ENCODE peak calls at places on chromosomes 5 and 9, in eight cellular contexts. One of them, this sample, is unnamed.

GRCh38 chr5:134226441-134227192 is 744 bp upstream of the PPP2CA start:
- DNase-seq in ovary: no peak
- DNase-seq in psoas muscle: no peak
- DNase-seq in heart left ventricle: no peak
- DNase-seq in right lobe of liver: no peak
- DNase-seq in CD8-positive, alpha-beta T cell: peak; percentile 93
- DNase-seq in fibroblast of lung: peak; percentile 39
- DNase-seq in cardiac muscle cell: no peak
- DNase-seq in this sample: no peak

GRCh38 chr9:133262226-133262625 is 12.8 kb downstream of the ABO start:
- DNase-seq in ovary: no peak
- DNase-seq in psoas muscle: no peak
- DNase-seq in heart left ventricle: no peak
- DNase-seq in right lobe of liver: no peak
- DNase-seq in CD8-positive, alpha-beta T cell: no peak
- DNase-seq in fibroblast of lung: no peak
- DNase-seq in cardiac muscle cell: no peak
- DNase-seq in this sample: no peak

GRCh38 chr5:116130471-116130870 is 45.6 kb downstream of the COMMD10 start:
- DNase-seq in ovary: no peak
- DNase-seq in psoas muscle: no peak
- DNase-seq in heart left ventricle: no peak
- DNase-seq in right lobe of liver: no peak
- DNase-seq in CD8-positive, alpha-beta T cell: no peak
- DNase-seq in fibroblast of lung: peak; percentile 11
- DNase-seq in cardiac muscle cell: peak; percentile 37
- DNase-seq in this sample: no peak

GRCh38 chr5:154415114-154415513 is 30.7 kb upstream of the SAP30L start:
- DNase-seq in ovary: no peak
- DNase-seq in psoas muscle: no peak
- DNase-seq in heart left ventricle: no peak
- DNase-seq in right lobe of liver: no peak
- DNase-seq in CD8-positive, alpha-beta T cell: no peak
- DNase-seq in fibroblast of lung: no peak
- DNase-seq in cardiac muscle cell: no peak
- DNase-seq in this sample: no peak

GRCh38 chr5:76960004-76960625 is 7.3 kb downstream of the CRHBP start:
- DNase-seq in ovary: no peak
- DNase-seq in psoas muscle: no peak
- DNase-seq in heart left ventricle: no peak
- DNase-seq in right lobe of liver: no peak
- DNase-seq in CD8-positive, alpha-beta T cell: no peak
- DNase-seq in fibroblast of lung: no peak
- DNase-seq in cardiac muscle cell: peak; percentile 30
- DNase-seq in this sample: no peak

GRCh38 chr9:108811944-108812343 is 43.8 kb downstream of the ACTL7B start:
- DNase-seq in ovary: no peak
- DNase-seq in psoas muscle: no peak
- DNase-seq in heart left ventricle: no peak
- DNase-seq in right lobe of liver: no peak
- DNase-seq in CD8-positive, alpha-beta T cell: no peak
- DNase-seq in fibroblast of lung: no peak
- DNase-seq in cardiac muscle cell: no peak
- DNase-seq in this sample: no peak

GRCh38 chr9:115944166-115944948 is 209.2 kb upstream of the PAPPA start:
- DNase-seq in ovary: peak; percentile 53
- DNase-seq in psoas muscle: peak; percentile 82
- DNase-seq in heart left ventricle: peak; percentile 53
- DNase-seq in right lobe of liver: peak; percentile 65
- DNase-seq in CD8-positive, alpha-beta T cell: no peak
- DNase-seq in fibroblast of lung: peak; percentile 100
- DNase-seq in cardiac muscle cell: peak; percentile 100
- DNase-seq in this sample: peak; percentile 75

GRCh38 chr5:181138258-181138657 is 7.3 kb upstream of the OR2V1 start:
- DNase-seq in ovary: no peak
- DNase-seq in psoas muscle: no peak
- DNase-seq in heart left ventricle: no peak
- DNase-seq in right lobe of liver: no peak
- DNase-seq in CD8-positive, alpha-beta T cell: no peak
- DNase-seq in fibroblast of lung: no peak
- DNase-seq in cardiac muscle cell: no peak
- DNase-seq in this sample: no peak

GRCh38 chr5:111603446-111603827 is 91.1 kb upstream of the STARD4 start:
- DNase-seq in ovary: no peak
- DNase-seq in psoas muscle: no peak
- DNase-seq in heart left ventricle: no peak
- DNase-seq in right lobe of liver: no peak
- DNase-seq in CD8-positive, alpha-beta T cell: no peak
- DNase-seq in fibroblast of lung: peak; percentile 62
- DNase-seq in cardiac muscle cell: peak; percentile 77
- DNase-seq in this sample: no peak

GRCh38 chr5:158164648-158165047 is 305.7 kb upstream of the CLINT1 start:
- DNase-seq in ovary: no peak
- DNase-seq in psoas muscle: no peak
- DNase-seq in heart left ventricle: no peak
- DNase-seq in right lobe of liver: no peak
- DNase-seq in CD8-positive, alpha-beta T cell: no peak
- DNase-seq in fibroblast of lung: no peak
- DNase-seq in cardiac muscle cell: no peak
- DNase-seq in this sample: no peak

GRCh38 chr5:71895546-71895945 is 176.5 kb downstream of the CARTPT start:
- DNase-seq in ovary: no peak
- DNase-seq in psoas muscle: no peak
- DNase-seq in heart left ventricle: no peak
- DNase-seq in right lobe of liver: no peak
- DNase-seq in CD8-positive, alpha-beta T cell: no peak
- DNase-seq in fibroblast of lung: no peak
- DNase-seq in cardiac muscle cell: no peak
- DNase-seq in this sample: no peak

GRCh38 chr5:179294891-179295777 is 50.1 kb downstream of the ADAMTS2 start:
- DNase-seq in ovary: peak; percentile 18
- DNase-seq in psoas muscle: peak; percentile 35
- DNase-seq in heart left ventricle: no peak
- DNase-seq in right lobe of liver: no peak
- DNase-seq in CD8-positive, alpha-beta T cell: no peak
- DNase-seq in fibroblast of lung: no peak
- DNase-seq in cardiac muscle cell: peak; percentile 76
- DNase-seq in this sample: peak; percentile 51

GRCh38 chr9:107137495-107138202 is 145.4 kb upstream of the RAD23B start:
- DNase-seq in ovary: no peak
- DNase-seq in psoas muscle: no peak
- DNase-seq in heart left ventricle: no peak
- DNase-seq in right lobe of liver: no peak
- DNase-seq in CD8-positive, alpha-beta T cell: no peak
- DNase-seq in fibroblast of lung: peak; percentile 54
- DNase-seq in cardiac muscle cell: peak; percentile 56
- DNase-seq in this sample: no peak

GRCh38 chr5:154207204-154207603 is 16.7 kb downstream of the GALNT10 start:
- DNase-seq in ovary: no peak
- DNase-seq in psoas muscle: no peak
- DNase-seq in heart left ventricle: no peak
- DNase-seq in right lobe of liver: no peak
- DNase-seq in CD8-positive, alpha-beta T cell: no peak
- DNase-seq in fibroblast of lung: no peak
- DNase-seq in cardiac muscle cell: no peak
- DNase-seq in this sample: no peak

GRCh38 chr5:150671509-150672236 is 10.6 kb downstream of the MYOZ3 start:
- DNase-seq in ovary: no peak
- DNase-seq in psoas muscle: no peak
- DNase-seq in heart left ventricle: peak; percentile 39
- DNase-seq in right lobe of liver: no peak
- DNase-seq in CD8-positive, alpha-beta T cell: no peak
- DNase-seq in fibroblast of lung: no peak
- DNase-seq in cardiac muscle cell: peak; percentile 18
- DNase-seq in this sample: no peak

GRCh38 chr9:124454296-124454695 is 4.0 kb downstream of the ADGRD2 start:
- DNase-seq in ovary: no peak
- DNase-seq in psoas muscle: no peak
- DNase-seq in heart left ventricle: no peak
- DNase-seq in right lobe of liver: no peak
- DNase-seq in CD8-positive, alpha-beta T cell: no peak
- DNase-seq in fibroblast of lung: no peak
- DNase-seq in cardiac muscle cell: no peak
- DNase-seq in this sample: no peak

GRCh38 chr5:164346785-164347630 is 841.6 kb downstream of the MAT2B start:
- DNase-seq in ovary: no peak
- DNase-seq in psoas muscle: no peak
- DNase-seq in heart left ventricle: no peak
- DNase-seq in right lobe of liver: no peak
- DNase-seq in CD8-positive, alpha-beta T cell: no peak
- DNase-seq in fibroblast of lung: no peak
- DNase-seq in cardiac muscle cell: no peak
- DNase-seq in this sample: no peak

GRCh38 chr5:59003124-59003523 is 420.2 kb downstream of the RAB3C start:
- DNase-seq in ovary: no peak
- DNase-seq in psoas muscle: no peak
- DNase-seq in heart left ventricle: no peak
- DNase-seq in right lobe of liver: no peak
- DNase-seq in CD8-positive, alpha-beta T cell: no peak
- DNase-seq in fibroblast of lung: no peak
- DNase-seq in cardiac muscle cell: no peak
- DNase-seq in this sample: no peak

GRCh38 chr5:59005934-59006701 is 423.2 kb downstream of the RAB3C start:
- DNase-seq in ovary: no peak
- DNase-seq in psoas muscle: no peak
- DNase-seq in heart left ventricle: no peak
- DNase-seq in right lobe of liver: no peak
- DNase-seq in CD8-positive, alpha-beta T cell: no peak
- DNase-seq in fibroblast of lung: no peak
- DNase-seq in cardiac muscle cell: no peak
- DNase-seq in this sample: no peak

GRCh38 chr5:59008816-59009473 is 426.1 kb downstream of the RAB3C start:
- DNase-seq in ovary: no peak
- DNase-seq in psoas muscle: no peak
- DNase-seq in heart left ventricle: no peak
- DNase-seq in right lobe of liver: no peak
- DNase-seq in CD8-positive, alpha-beta T cell: no peak
- DNase-seq in fibroblast of lung: no peak
- DNase-seq in cardiac muscle cell: no peak
- DNase-seq in this sample: no peak

GRCh38 chr5:59003641-59004040 is 420.8 kb downstream of the RAB3C start:
- DNase-seq in ovary: no peak
- DNase-seq in psoas muscle: no peak
- DNase-seq in heart left ventricle: no peak
- DNase-seq in right lobe of liver: no peak
- DNase-seq in CD8-positive, alpha-beta T cell: no peak
- DNase-seq in fibroblast of lung: no peak
- DNase-seq in cardiac muscle cell: no peak
- DNase-seq in this sample: no peak

GRCh38 chr5:59007460-59008063 is 424.7 kb downstream of the RAB3C start:
- DNase-seq in ovary: no peak
- DNase-seq in psoas muscle: no peak
- DNase-seq in heart left ventricle: no peak
- DNase-seq in right lobe of liver: no peak
- DNase-seq in CD8-positive, alpha-beta T cell: no peak
- DNase-seq in fibroblast of lung: peak; percentile 66
- DNase-seq in cardiac muscle cell: peak; percentile 50
- DNase-seq in this sample: no peak
- TF ChIP-seq CTCF in ovary: peak; percentile 56
- TF ChIP-seq CTCF in psoas muscle: peak; percentile 48
- TF ChIP-seq CTCF in heart left ventricle: peak; percentile 59
- TF ChIP-seq CTCF in right lobe of liver: peak; percentile 29
- TF ChIP-seq CTCF in CD8-positive, alpha-beta T cell: peak; percentile 51
- TF ChIP-seq CTCF in fibroblast of lung: peak; percentile 46
- TF ChIP-seq CTCF in cardiac muscle cell: peak; percentile 50
- TF ChIP-seq CTCF in this sample: peak; percentile 56

DNA sequence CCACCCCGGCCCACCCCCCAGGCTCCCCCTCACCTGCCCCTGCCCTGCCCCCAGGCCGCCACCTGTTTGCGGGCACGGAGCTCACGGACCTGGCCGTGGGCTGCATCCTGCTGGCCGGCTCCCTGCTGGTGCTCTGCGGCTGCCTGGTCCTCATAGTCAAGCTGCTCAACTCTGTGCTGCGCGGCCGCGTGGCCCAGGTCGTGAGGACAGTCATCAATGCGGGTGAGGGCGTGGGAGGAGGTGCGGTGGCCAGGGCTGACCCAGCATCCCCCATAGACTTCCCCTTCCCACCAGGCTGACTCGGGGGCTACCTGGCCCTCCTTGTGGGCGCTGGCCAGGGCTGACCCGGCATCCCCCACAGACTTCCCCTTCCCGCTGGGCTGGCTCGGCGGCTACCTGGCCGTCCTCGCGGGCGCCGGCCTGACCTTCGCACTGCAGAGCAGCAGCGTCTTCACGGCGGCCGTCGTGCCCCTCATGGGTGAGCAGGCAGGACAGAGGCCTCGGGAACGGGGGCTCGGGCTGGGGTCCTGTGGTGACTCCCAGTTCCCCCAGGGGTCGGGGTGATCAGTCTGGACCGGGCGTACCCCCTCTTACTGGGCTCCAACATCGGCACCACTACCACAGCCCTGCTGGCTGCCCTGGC is 3.5 kb downstream of the SLC34A3 start:
- DNase-seq in ovary: no peak
- DNase-seq in psoas muscle: no peak
- DNase-seq in heart left ventricle: no peak
- DNase-seq in right lobe of liver: no peak
- DNase-seq in CD8-positive, alpha-beta T cell: no peak
- DNase-seq in fibroblast of lung: no peak
- DNase-seq in cardiac muscle cell: no peak
- DNase-seq in this sample: no peak
- H3K4me1 ChIP-seq in ovary: peaks cover 11% of the 10 kb centered on the region
- H3K4me1 ChIP-seq in psoas muscle: peaks cover 30% of the 10 kb centered on the region
- H3K4me1 ChIP-seq in heart left ventricle: peaks cover 35% of the 10 kb centered on the region
- H3K4me1 ChIP-seq in right lobe of liver: no peaks in the 10 kb centered on the region
- H3K4me1 ChIP-seq in CD8-positive, alpha-beta T cell: peaks cover 20% of the 10 kb centered on the region
- H3K4me1 ChIP-seq in fibroblast of lung: peaks cover 2% of the 10 kb centered on the region
- H3K4me1 ChIP-seq in cardiac muscle cell: peaks cover 14% of the 10 kb centered on the region
- H3K4me1 ChIP-seq in this sample: peaks cover 15% of the 10 kb centered on the region

GRCh38 chr9:111438576-111439235 is 45.5 kb downstream of the ECPAS start:
- DNase-seq in ovary: no peak
- DNase-seq in psoas muscle: no peak
- DNase-seq in heart left ventricle: no peak
- DNase-seq in right lobe of liver: no peak
- DNase-seq in CD8-positive, alpha-beta T cell: no peak
- DNase-seq in fibroblast of lung: peak; percentile 49
- DNase-seq in cardiac muscle cell: peak; percentile 56
- DNase-seq in this sample: no peak
- H3K27ac ChIP-seq in ovary: no peak overlapping the region
- H3K27ac ChIP-seq in psoas muscle: no peak overlapping the region
- H3K27ac ChIP-seq in heart left ventricle: no peak overlapping the region
- H3K27ac ChIP-seq in right lobe of liver: no peak overlapping the region
- H3K27ac ChIP-seq in CD8-positive, alpha-beta T cell: no peak overlapping the region
- H3K27ac ChIP-seq in fibroblast of lung: no peak overlapping the region
- H3K27ac ChIP-seq in cardiac muscle cell: no peak overlapping the region
- H3K27ac ChIP-seq in this sample: no peak overlapping the region

DNA sequence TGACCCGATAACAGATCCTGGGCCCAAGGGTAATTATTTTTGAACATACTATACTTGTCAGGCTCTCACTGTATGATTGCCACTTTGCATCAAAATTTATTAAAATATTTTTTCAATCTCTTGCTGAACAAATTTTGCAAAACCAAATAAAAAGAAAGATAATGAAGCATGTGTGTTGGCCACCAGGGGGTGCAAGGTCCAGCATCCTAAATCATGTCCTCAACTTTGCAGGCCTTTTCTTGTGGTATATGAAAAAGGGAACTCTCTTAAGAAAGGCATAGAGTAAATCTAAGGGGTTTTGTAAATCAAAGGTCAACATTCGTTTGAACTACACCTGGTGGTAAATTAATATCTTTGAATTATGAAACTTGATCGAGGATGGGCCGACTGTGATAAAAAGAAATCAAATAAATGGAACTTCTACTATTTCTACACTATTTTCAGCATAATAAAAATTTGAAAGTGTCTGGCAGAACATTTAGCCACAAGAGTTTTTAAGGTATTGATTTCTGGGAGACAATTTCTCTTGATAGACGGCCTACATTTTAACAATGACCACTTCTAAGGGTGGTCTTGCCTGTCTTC is 676.5 kb downstream of the DMRTA1 start:
- DNase-seq in ovary: no peak
- DNase-seq in psoas muscle: no peak
- DNase-seq in heart left ventricle: no peak
- DNase-seq in right lobe of liver: no peak
- DNase-seq in CD8-positive, alpha-beta T cell: no peak
- DNase-seq in fibroblast of lung: peak; percentile 1
- DNase-seq in cardiac muscle cell: peak; percentile 13
- DNase-seq in this sample: peak; percentile 39
- TF ChIP-seq CTCF in ovary: no peak
- TF ChIP-seq CTCF in psoas muscle: peak; percentile 49
- TF ChIP-seq CTCF in heart left ventricle: peak; percentile 67
- TF ChIP-seq CTCF in right lobe of liver: peak; percentile 73
- TF ChIP-seq CTCF in CD8-positive, alpha-beta T cell: no peak
- TF ChIP-seq CTCF in fibroblast of lung: peak; percentile 43
- TF ChIP-seq CTCF in cardiac muscle cell: peak; percentile 24
- TF ChIP-seq CTCF in this sample: peak; percentile 56

This sample was measured in upper lobe of right lung.